ENCODE peak calls at places on chromosomes 13 and 19, in seven cellular contexts. N, H, C, Q, Z, J and L are unnamed samples.
A peak's percentile ranks its signal among the peaks of the same experiment; 100 is the strongest.

GRCh38 chr19:56110515-56111448 is 10.3 kb downstream of the ZNF787 start:
- ATAC-seq in N (peak; percentile 59), H (no peak), C (no peak), Q (peak; percentile 56), Z (no peak), J (no peak), L (peak; percentile 19)

GRCh38 chr13:109794095-109794494 is 7.7 kb upstream of the IRS2 start:
- ATAC-seq in N (no peak), H (peak; percentile 57), C (no peak), Q (no peak), Z (no peak), J (no peak), L (peak; percentile 48)

GRCh38 chr19:8208710-8209110 is 460 bp upstream of the CERS4 start:
- ATAC-seq in N (peak; percentile 72), H (no peak), C (peak; percentile 2), Q (peak; percentile 13), Z (no peak), J (peak; percentile 1), L (peak; percentile 22)

GRCh38 chr13:59345316-59345715 is 818.4 kb downstream of the DIAPH3 start:
- ATAC-seq in N (no peak), H (no peak), C (no peak), Q (no peak), Z (no peak), J (no peak), L (no peak)

GRCh38 chr13:74306496-74306895 is 172.3 kb upstream of the KLF12 start:
- ATAC-seq in N (no peak), H (no peak), C (peak; percentile 91), Q (peak; percentile 59), Z (no peak), J (no peak), L (no peak)

GRCh38 chr19:46206176-46206575 is 23.4 kb upstream of the IGFL1 start:
- ATAC-seq in N (no peak), H (no peak), C (no peak), Q (no peak), Z (no peak), J (no peak), L (peak; percentile 74)

GRCh38 chr19:48310227-48310626 is 15.1 kb upstream of the EMP3 start:
- ATAC-seq in N (peak; percentile 54), H (no peak), C (no peak), Q (no peak), Z (no peak), J (no peak), L (no peak)

GRCh38 chr13:61664821-61665705 is 249.4 kb upstream of the PCDH20 start:
- ATAC-seq in N (peak; percentile 50), H (peak; percentile 80), C (no peak), Q (peak; percentile 98), Z (no peak), J (no peak), L (peak; percentile 33)

GRCh38 chr19:5935473-5936307 is 21.6 kb downstream of the CAPS start:
- ATAC-seq in N (peak; percentile 36), H (no peak), C (no peak), Q (no peak), Z (no peak), J (no peak), L (peak; percentile 7)

GRCh38 chr19:9967326-9967725 is 31.0 kb upstream of the OLFM2 start:
- ATAC-seq in N (no peak), H (no peak), C (no peak), Q (no peak), Z (no peak), J (no peak), L (no peak)

GRCh38 chr13:21229241-21230024 is 53.0 kb downstream of the MRPL57 start:
- ATAC-seq in N (no peak), H (no peak), C (no peak), Q (no peak), Z (no peak), J (no peak), L (no peak)

GRCh38 chr13:111962431-111962891 is 104.5 kb upstream of the SOX1 start:
- ATAC-seq in N (no peak), H (no peak), C (no peak), Q (no peak), Z (no peak), J (peak; percentile 16), L (peak; percentile 25)

GRCh38 chr19:18961767-18962423 is 20.9 kb upstream of the HOMER3 start:
- ATAC-seq in N (no peak), H (peak; percentile 52), C (no peak), Q (no peak), Z (peak; percentile 48), J (peak; percentile 39), L (peak; percentile 22)

GRCh38 chr13:49759503-49759902 is 33.0 kb downstream of the KPNA3 start:
- ATAC-seq in N (no peak), H (no peak), C (no peak), Q (no peak), Z (peak; percentile 40), J (no peak), L (no peak)